ENCODE peak calls at places on chromosomes 12 and 14, in five cellular contexts. One of them, this sample, is unnamed.

GRCh38 chr12:24931666-24932405 is 17.1 kb downstream of the BCAT1 start:
- DNase-seq in coronary artery: no peak
- DNase-seq in Peyer's patch: no peak
- DNase-seq in caudate nucleus: no peak
- DNase-seq in neuronal stem cell: no peak
- DNase-seq in this sample: no peak

GRCh38 chr14:93914278-93914677 is 12.9 kb upstream of the FAM181A start:
- DNase-seq in coronary artery: no peak
- DNase-seq in Peyer's patch: no peak
- DNase-seq in caudate nucleus: no peak
- DNase-seq in neuronal stem cell: no peak
- DNase-seq in this sample: no peak

GRCh38 chr14:39267592-39268112 is 33.9 kb downstream of the MIA2 start:
- DNase-seq in coronary artery: no peak
- DNase-seq in Peyer's patch: no peak
- DNase-seq in caudate nucleus: no peak
- DNase-seq in neuronal stem cell: no peak
- DNase-seq in this sample: no peak

GRCh38 chr14:95106966-95107365 is 50.4 kb downstream of the DICER1 start:
- DNase-seq in coronary artery: no peak
- DNase-seq in Peyer's patch: no peak
- DNase-seq in caudate nucleus: no peak
- DNase-seq in neuronal stem cell: no peak
- DNase-seq in this sample: no peak

GRCh38 chr14:69615471-69616407 is 4.3 kb downstream of the SUSD6 start:
- DNase-seq in coronary artery: no peak
- DNase-seq in Peyer's patch: no peak
- DNase-seq in caudate nucleus: no peak
- DNase-seq in neuronal stem cell: no peak
- DNase-seq in this sample: peak

GRCh38 chr12:39006286-39006685 is 100.9 kb upstream of the CPNE8 start:
- DNase-seq in coronary artery: no peak
- DNase-seq in Peyer's patch: no peak
- DNase-seq in caudate nucleus: no peak
- DNase-seq in neuronal stem cell: no peak
- DNase-seq in this sample: no peak

GRCh38 chr14:99357856-99358390 is 85.9 kb upstream of the BCL11B start:
- DNase-seq in coronary artery: no peak
- DNase-seq in Peyer's patch: no peak
- DNase-seq in caudate nucleus: no peak
- DNase-seq in neuronal stem cell: no peak
- DNase-seq in this sample: no peak

GRCh38 chr12:107775093-107775721 is 703 bp downstream of the ASCL4 start:
- DNase-seq in coronary artery: no peak
- DNase-seq in Peyer's patch: no peak
- DNase-seq in caudate nucleus: no peak
- DNase-seq in neuronal stem cell: peak
- DNase-seq in this sample: no peak

GRCh38 chr12:3184485-3184884 is 107.3 kb downstream of the TSPAN9 start:
- DNase-seq in coronary artery: no peak
- DNase-seq in Peyer's patch: no peak
- DNase-seq in caudate nucleus: no peak
- DNase-seq in neuronal stem cell: no peak
- DNase-seq in this sample: no peak

GRCh38 chr14:30443368-30444007 is 115.5 kb upstream of the G2E3 start:
- DNase-seq in coronary artery: no peak
- DNase-seq in Peyer's patch: no peak
- DNase-seq in caudate nucleus: no peak
- DNase-seq in neuronal stem cell: peak
- DNase-seq in this sample: no peak

DNA sequence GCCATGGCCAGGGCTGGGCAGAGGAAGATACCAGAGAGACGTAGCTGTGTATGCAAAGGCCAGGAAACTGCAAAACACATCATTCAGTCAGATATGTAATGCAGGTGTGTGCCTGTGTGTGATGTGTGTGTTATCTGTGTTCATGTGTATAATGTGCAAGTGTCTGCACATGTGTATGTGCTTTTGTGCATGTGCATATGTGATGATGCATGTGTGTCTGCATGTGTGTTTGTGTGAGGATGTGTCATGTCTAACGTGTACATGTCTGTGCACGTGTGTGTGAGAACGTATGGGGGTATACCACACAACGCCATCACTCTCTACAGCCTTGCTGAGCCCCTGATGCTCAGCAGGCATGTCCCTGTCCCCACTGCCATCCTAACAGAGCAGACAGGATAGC is 9.7 kb downstream of the DIO3 start:
- DNase-seq in coronary artery: no peak
- DNase-seq in Peyer's patch: no peak
- DNase-seq in caudate nucleus: no peak
- DNase-seq in neuronal stem cell: no peak
- DNase-seq in this sample: no peak
- H3K27ac ChIP-seq in coronary artery: no peak
- H3K27ac ChIP-seq in Peyer's patch: no peak
- H3K27ac ChIP-seq in caudate nucleus: no peak
- H3K27ac ChIP-seq in neuronal stem cell: no peak
- H3K27ac ChIP-seq in this sample: no peak

GRCh38 chr12:11805043-11805442 is 155.6 kb downstream of the ETV6 start:
- DNase-seq in coronary artery: no peak
- DNase-seq in Peyer's patch: no peak
- DNase-seq in caudate nucleus: no peak
- DNase-seq in neuronal stem cell: no peak
- DNase-seq in this sample: no peak
- H3K27ac ChIP-seq in coronary artery: no peak
- H3K27ac ChIP-seq in Peyer's patch: no peak
- H3K27ac ChIP-seq in caudate nucleus: no peak
- H3K27ac ChIP-seq in neuronal stem cell: no peak
- H3K27ac ChIP-seq in this sample: no peak

GRCh38 chr14:36027354-36027753 is 149.2 kb downstream of the PTCSC3 start:
- DNase-seq in coronary artery: no peak
- DNase-seq in Peyer's patch: no peak
- DNase-seq in caudate nucleus: no peak
- DNase-seq in neuronal stem cell: no peak
- DNase-seq in this sample: no peak

GRCh38 chr14:36028665-36029064 is 147.9 kb downstream of the PTCSC3 start:
- DNase-seq in coronary artery: no peak
- DNase-seq in Peyer's patch: no peak
- DNase-seq in caudate nucleus: no peak
- DNase-seq in neuronal stem cell: no peak
- DNase-seq in this sample: no peak

GRCh38 chr14:36022765-36023415 is 153.6 kb downstream of the PTCSC3 start:
- DNase-seq in coronary artery: no peak
- DNase-seq in Peyer's patch: no peak
- DNase-seq in caudate nucleus: no peak
- DNase-seq in neuronal stem cell: no peak
- DNase-seq in this sample: no peak

GRCh38 chr14:36028218-36028617 is 148.3 kb downstream of the PTCSC3 start:
- DNase-seq in coronary artery: no peak
- DNase-seq in Peyer's patch: no peak
- DNase-seq in caudate nucleus: no peak
- DNase-seq in neuronal stem cell: no peak
- DNase-seq in this sample: no peak
- H3K27ac ChIP-seq in coronary artery: no peak
- H3K27ac ChIP-seq in Peyer's patch: no peak
- H3K27ac ChIP-seq in caudate nucleus: no peak
- H3K27ac ChIP-seq in neuronal stem cell: no peak
- H3K27ac ChIP-seq in this sample: no peak

DNA sequence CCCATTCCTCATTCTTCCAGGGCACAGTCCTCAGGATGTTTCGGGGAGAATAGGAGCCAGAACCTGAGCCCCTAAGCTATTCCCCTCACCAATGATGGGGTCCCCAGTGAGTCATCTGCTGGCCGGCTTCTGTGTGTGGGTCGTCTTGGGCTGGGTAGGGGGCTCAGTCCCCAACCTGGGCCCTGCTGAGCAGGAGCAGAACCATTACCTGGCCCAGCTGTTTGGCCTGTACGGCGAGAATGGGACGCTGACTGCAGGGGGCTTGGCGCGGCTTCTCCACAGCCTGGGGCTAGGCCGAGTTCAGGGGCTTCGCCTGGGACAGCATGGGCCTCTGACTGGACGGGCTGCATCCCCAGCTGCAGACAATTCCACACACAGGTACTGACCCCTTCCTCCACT is 1.3 kb downstream of the SLC39A5 start:
- DNase-seq in coronary artery: no peak
- DNase-seq in Peyer's patch: no peak
- DNase-seq in caudate nucleus: no peak
- DNase-seq in neuronal stem cell: no peak
- DNase-seq in this sample: no peak
- H3K27ac ChIP-seq in coronary artery: no peak
- H3K27ac ChIP-seq in Peyer's patch: peak
- H3K27ac ChIP-seq in caudate nucleus: no peak
- H3K27ac ChIP-seq in neuronal stem cell: no peak
- H3K27ac ChIP-seq in this sample: no peak

GRCh38 chr14:88793259-88793625 is 489 bp upstream of the EML5 start:
- DNase-seq in coronary artery: no peak
- DNase-seq in Peyer's patch: no peak
- DNase-seq in caudate nucleus: no peak
- DNase-seq in neuronal stem cell: no peak
- DNase-seq in this sample: no peak
- H3K27ac ChIP-seq in coronary artery: peak
- H3K27ac ChIP-seq in Peyer's patch: peak
- H3K27ac ChIP-seq in caudate nucleus: peak
- H3K27ac ChIP-seq in neuronal stem cell: no peak
- H3K27ac ChIP-seq in this sample: no peak

DNA sequence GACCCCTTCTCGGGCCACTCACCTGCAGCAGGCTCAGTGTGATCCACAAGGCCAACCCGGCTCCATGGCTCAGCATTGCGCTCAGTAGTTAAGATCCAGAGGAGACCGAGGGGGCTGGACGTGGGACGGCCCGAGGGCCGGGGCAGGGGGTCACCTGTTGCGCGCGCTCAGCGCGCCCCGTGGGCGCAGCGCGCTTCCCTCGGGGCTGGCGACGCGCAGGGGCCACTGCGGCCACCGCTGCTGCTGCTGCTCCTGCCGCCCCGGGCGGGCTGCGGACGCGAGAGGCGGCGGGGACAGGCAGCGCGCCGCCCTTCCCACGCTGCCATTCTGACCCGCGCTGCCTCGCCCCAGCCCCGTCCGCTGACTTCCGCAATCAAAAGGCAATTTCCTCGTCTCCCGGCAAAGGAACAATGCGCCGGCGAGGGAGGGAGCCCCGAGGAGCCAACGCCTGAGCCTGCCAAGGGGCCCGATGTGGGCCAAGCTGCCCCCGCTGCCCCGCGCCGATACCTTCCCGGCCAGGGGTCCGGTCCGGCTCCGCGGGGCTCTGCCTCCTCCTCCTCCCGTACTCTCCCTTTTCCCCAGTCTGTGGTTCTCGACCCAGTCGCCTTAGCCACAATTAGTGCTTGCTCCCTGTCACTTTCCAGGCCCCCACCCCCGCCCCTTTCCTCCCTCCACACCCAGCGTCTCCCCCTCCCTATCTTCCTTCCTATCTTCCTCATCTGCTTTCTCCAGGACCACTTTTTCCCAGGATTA is 27.3 kb downstream of the PTPRB start:
- DNase-seq in coronary artery: no peak
- DNase-seq in Peyer's patch: peak
- DNase-seq in caudate nucleus: no peak
- DNase-seq in neuronal stem cell: no peak
- DNase-seq in this sample: no peak
- H3K27ac ChIP-seq in coronary artery: no peak
- H3K27ac ChIP-seq in Peyer's patch: peak
- H3K27ac ChIP-seq in caudate nucleus: no peak
- H3K27ac ChIP-seq in neuronal stem cell: no peak
- H3K27ac ChIP-seq in this sample: no peak

DNA sequence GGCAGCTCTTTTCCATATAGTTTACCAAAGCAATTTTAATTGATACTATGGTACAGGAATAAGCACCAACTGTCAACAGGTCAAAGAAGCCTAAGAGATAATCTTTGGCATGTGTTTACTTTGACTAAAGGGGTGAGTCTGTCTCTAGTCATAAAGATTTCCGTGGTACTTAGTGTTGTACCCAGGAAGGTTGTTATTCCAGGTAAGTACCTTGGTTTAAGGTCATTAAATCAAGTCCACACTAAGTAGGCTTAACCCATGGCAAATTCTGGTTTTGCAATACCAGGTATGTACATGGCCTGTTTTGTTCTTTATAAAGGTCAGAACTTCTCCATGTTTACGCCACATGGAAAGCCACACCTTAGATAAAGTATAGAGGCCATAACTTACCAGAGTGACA is 10.0 kb downstream of the MAX start:
- DNase-seq in coronary artery: no peak
- DNase-seq in Peyer's patch: no peak
- DNase-seq in caudate nucleus: no peak
- DNase-seq in neuronal stem cell: no peak
- DNase-seq in this sample: no peak
- H3K27ac ChIP-seq in coronary artery: no peak
- H3K27ac ChIP-seq in Peyer's patch: peak
- H3K27ac ChIP-seq in caudate nucleus: no peak
- H3K27ac ChIP-seq in neuronal stem cell: no peak
- H3K27ac ChIP-seq in this sample: no peak